ENCODE peak calls at places on chromosomes 11 and 22, in eight cellular contexts. P is activated gamma-delta T cell treated with Interleukin-2 at 50 U/mL for 16 hours, Y is activated T-cell treated with anti-CD3 and anti-CD28 coated beads for 1 hour, B is hypothalamus, J is T-cell, D is kidney, I is posterior vena cava, C is A549. O is an unnamed sample.

GRCh38 chr11:1876361-1877063 is 15.2 kb downstream of the PRR33 start:
- DNase-seq in B (no peak), P (no peak), D (peak), C (peak), Y (no peak), J (no peak), I (peak), O (no peak)

GRCh38 chr22:26681395-26681821 is 24.0 kb downstream of the MIAT start:
- DNase-seq in P (no peak), I (no peak), Y (no peak), J (no peak), C (no peak), D (no peak), B (no peak), O (no peak)

GRCh38 chr22:34620832-34621231 is 445.1 kb upstream of the ISX start:
- DNase-seq in C (no peak), I (no peak), J (no peak), P (no peak), B (no peak), Y (no peak), D (no peak), O (no peak)

GRCh38 chr22:36775589-36775965 is 342 bp downstream of the IFT27 start:
- DNase-seq in Y (peak), P (peak), I (no peak), J (peak), C (no peak), B (peak), D (peak), O (peak)

GRCh38 chr11:33912405-33913361 is 20.8 kb upstream of the LMO2 start:
- DNase-seq in D (no peak), I (no peak), J (no peak), C (peak), P (no peak), Y (no peak), B (no peak), O (no peak)

GRCh38 chr11:32340181-32340580 is 95.2 kb downstream of the WT1 start:
- DNase-seq in B (no peak), I (no peak), Y (no peak), P (no peak), C (no peak), J (no peak), D (no peak), O (no peak)

GRCh38 chr11:60995798-60996197 is 24.3 kb downstream of the CD6 start:
- DNase-seq in B (no peak), C (no peak), I (peak), P (no peak), D (no peak), Y (no peak), J (no peak), O (no peak)

GRCh38 chr11:47656284-47656915 is 14.0 kb upstream of the MTCH2 start:
- DNase-seq in C (no peak), P (no peak), D (no peak), I (no peak), B (no peak), Y (no peak), J (no peak), O (no peak)

GRCh38 chr11:5610446-5610845 is 14.0 kb downstream of the TRIM6 start:
- DNase-seq in P (no peak), I (no peak), C (no peak), Y (no peak), B (no peak), J (no peak), D (no peak), O (no peak)